ENCODE peak calls at places on chromosome 6, in seven cellular contexts. X, Q, F, B, I, A and S are unnamed samples.

GRCh38 chr6:25279748-25280616 is 808 bp downstream of the CARMIL1 start:
- DNase-seq in X (no peak), Q (no peak), F (no peak), B (no peak), I (no peak), A (no peak), S (no peak)

GRCh38 chr6:118719351-118720124 is 68.1 kb upstream of the CEP85L start:
- DNase-seq in X (no peak), Q (no peak), F (peak), B (no peak), I (no peak), A (no peak), S (no peak)

GRCh38 chr6:51529240-51529639 is 558.2 kb downstream of the PKHD1 start:
- DNase-seq in X (no peak), Q (no peak), F (no peak), B (no peak), I (no peak), A (no peak), S (no peak)

GRCh38 chr6:26223677-26224546 is 136.7 kb downstream of the HFE start:
- DNase-seq in X (no peak), Q (no peak), F (peak), B (peak), I (peak), A (no peak), S (peak)

GRCh38 chr6:10347561-10348327 is 67.1 kb downstream of the TFAP2A start:
- DNase-seq in X (no peak), Q (peak), F (no peak), B (no peak), I (no peak), A (no peak), S (peak)

GRCh38 chr6:36493859-36494258 is 51.1 kb downstream of the KCTD20 start:
- DNase-seq in X (no peak), Q (no peak), F (no peak), B (no peak), I (no peak), A (no peak), S (no peak)

GRCh38 chr6:163813979-163814493 is 399.5 kb downstream of the QKI start:
- DNase-seq in X (no peak), Q (no peak), F (no peak), B (no peak), I (no peak), A (no peak), S (no peak)

GRCh38 chr6:78397537-78397936 is 469.8 kb upstream of the IRAK1BP1 start:
- DNase-seq in X (no peak), Q (no peak), F (no peak), B (no peak), I (no peak), A (no peak), S (no peak)

GRCh38 chr6:41523957-41524633 is 22.1 kb upstream of the FOXP4 start:
- DNase-seq in X (no peak), Q (no peak), F (no peak), B (no peak), I (no peak), A (no peak), S (no peak)

GRCh38 chr6:18053071-18053475 is 65.6 kb upstream of the KIF13A start:
- DNase-seq in X (no peak), Q (no peak), F (no peak), B (peak), I (no peak), A (no peak), S (peak)

GRCh38 chr6:41546475-41546865 is 289 bp downstream of the FOXP4 start:
- DNase-seq in X (no peak), Q (no peak), F (no peak), B (peak), I (no peak), A (no peak), S (no peak)

GRCh38 chr6:33427585-33428218 is 7.8 kb downstream of the SYNGAP1 start:
- DNase-seq in X (peak), Q (no peak), F (peak), B (no peak), I (no peak), A (peak), S (no peak)

GRCh38 chr6:154931741-154932424 is 63.2 kb upstream of the TIAM2 start:
- DNase-seq in X (no peak), Q (no peak), F (no peak), B (peak), I (no peak), A (no peak), S (peak)

GRCh38 chr6:140636237-140636636 is 1261.8 kb upstream of the CITED2 start:
- DNase-seq in X (no peak), Q (no peak), F (no peak), B (no peak), I (no peak), A (no peak), S (no peak)

GRCh38 chr6:123808556-123808955 is 4.9 kb downstream of the NKAIN2 start:
- DNase-seq in X (no peak), Q (no peak), F (no peak), B (no peak), I (no peak), A (no peak), S (no peak)

GRCh38 chr6:23181301-23182110 is 612.1 kb downstream of the HDGFL1 start:
- DNase-seq in X (no peak), Q (no peak), F (no peak), B (no peak), I (no peak), A (no peak), S (no peak)
- TF ChIP-seq CTCF in X (no peak), Q (no peak), F (no peak), B (no peak), I (no peak), A (no peak), S (no peak)

GRCh38 chr6:35259194-35259945 is at the start of gene ZNF76:
- DNase-seq in X (peak), Q (peak), F (peak), B (peak), I (peak), A (peak), S (peak)

GRCh38 chr6:35262596-35262995 is 3.1 kb downstream of the ZNF76 start:
- DNase-seq in X (no peak), Q (no peak), F (no peak), B (peak), I (no peak), A (no peak), S (no peak)

GRCh38 chr6:35258858-35259193 is 709 bp upstream of the ZNF76 start:
- DNase-seq in X (no peak), Q (no peak), F (no peak), B (peak), I (peak), A (no peak), S (no peak)

GRCh38 chr6:35259946-35260626 is 551 bp downstream of the ZNF76 start:
- DNase-seq in X (peak), Q (no peak), F (peak), B (peak), I (no peak), A (peak), S (no peak)

GRCh38 chr6:35260642-35261570 is 1.4 kb downstream of the ZNF76 start:
- DNase-seq in X (no peak), Q (no peak), F (no peak), B (no peak), I (no peak), A (no peak), S (no peak)
- H3K4me3 ChIP-seq in X (peak), Q (peak), F (peak), B (peak), I (peak), A (no peak), S (peak)

GRCh38 chr6:157614026-157614484 is 209.0 kb upstream of the SNX9 start:
- DNase-seq in X (no peak), Q (no peak), F (no peak), B (peak), I (no peak), A (no peak), S (no peak)

GRCh38 chr6:157610451-157610999 is 212.5 kb upstream of the SNX9 start:
- DNase-seq in X (no peak), Q (no peak), F (no peak), B (no peak), I (no peak), A (no peak), S (no peak)

GRCh38 chr6:157611406-157611805 is 211.6 kb upstream of the SNX9 start:
- DNase-seq in X (no peak), Q (no peak), F (no peak), B (no peak), I (no peak), A (no peak), S (no peak)

GRCh38 chr6:157615411-157615763 is 207.7 kb upstream of the SNX9 start:
- DNase-seq in X (no peak), Q (no peak), F (no peak), B (peak), I (no peak), A (no peak), S (no peak)

GRCh38 chr6:157613011-157613522 is 210.0 kb upstream of the SNX9 start:
- DNase-seq in X (no peak), Q (peak), F (no peak), B (peak), I (peak), A (no peak), S (no peak)
- TF ChIP-seq CTCF in X (no peak), Q (no peak), F (no peak), B (no peak), I (no peak), A (no peak), S (no peak)

GRCh38 chr6:149031545-149032317 is 284.9 kb downstream of the UST start:
- DNase-seq in X (no peak), Q (no peak), F (no peak), B (peak), I (peak), A (no peak), S (no peak)
- H3K4me3 ChIP-seq in X (no peak), Q (no peak), F (no peak), B (no peak), I (peak), A (no peak), S (no peak)

DNA sequence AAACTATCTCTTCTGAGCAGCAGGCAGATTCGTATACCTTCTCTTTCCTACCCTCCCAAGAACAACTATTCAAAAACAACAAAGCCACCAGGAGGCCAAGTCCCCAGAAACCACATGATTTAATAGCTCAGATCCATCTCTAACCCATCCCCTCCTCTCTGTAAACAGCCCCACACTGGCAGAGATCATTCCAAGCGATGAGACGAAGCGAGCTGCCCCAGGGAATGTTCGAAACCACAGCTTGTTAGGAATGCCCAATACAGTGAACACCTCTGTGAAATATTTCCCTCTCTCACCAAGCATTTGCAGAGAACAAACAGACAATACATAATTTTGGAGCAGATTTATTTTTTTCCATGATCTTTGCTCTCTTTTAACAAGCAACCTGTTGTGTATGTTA is 231.8 kb downstream of the SOD2 start:
- DNase-seq in X (no peak), Q (no peak), F (no peak), B (no peak), I (peak), A (no peak), S (no peak)
- TF ChIP-seq CTCF in X (no peak), Q (no peak), F (no peak), B (no peak), I (no peak), A (no peak), S (no peak)

GRCh38 chr6:89034586-89035251 is 45.8 kb upstream of the PNRC1 start:
- DNase-seq in X (no peak), Q (no peak), F (no peak), B (peak), I (no peak), A (no peak), S (no peak)

GRCh38 chr6:89037156-89037900 is 43.2 kb upstream of the PNRC1 start:
- DNase-seq in X (no peak), Q (no peak), F (peak), B (no peak), I (no peak), A (no peak), S (no peak)

GRCh38 chr6:89032599-89032998 is 48.0 kb upstream of the PNRC1 start:
- DNase-seq in X (no peak), Q (no peak), F (no peak), B (peak), I (no peak), A (no peak), S (no peak)

DNA sequence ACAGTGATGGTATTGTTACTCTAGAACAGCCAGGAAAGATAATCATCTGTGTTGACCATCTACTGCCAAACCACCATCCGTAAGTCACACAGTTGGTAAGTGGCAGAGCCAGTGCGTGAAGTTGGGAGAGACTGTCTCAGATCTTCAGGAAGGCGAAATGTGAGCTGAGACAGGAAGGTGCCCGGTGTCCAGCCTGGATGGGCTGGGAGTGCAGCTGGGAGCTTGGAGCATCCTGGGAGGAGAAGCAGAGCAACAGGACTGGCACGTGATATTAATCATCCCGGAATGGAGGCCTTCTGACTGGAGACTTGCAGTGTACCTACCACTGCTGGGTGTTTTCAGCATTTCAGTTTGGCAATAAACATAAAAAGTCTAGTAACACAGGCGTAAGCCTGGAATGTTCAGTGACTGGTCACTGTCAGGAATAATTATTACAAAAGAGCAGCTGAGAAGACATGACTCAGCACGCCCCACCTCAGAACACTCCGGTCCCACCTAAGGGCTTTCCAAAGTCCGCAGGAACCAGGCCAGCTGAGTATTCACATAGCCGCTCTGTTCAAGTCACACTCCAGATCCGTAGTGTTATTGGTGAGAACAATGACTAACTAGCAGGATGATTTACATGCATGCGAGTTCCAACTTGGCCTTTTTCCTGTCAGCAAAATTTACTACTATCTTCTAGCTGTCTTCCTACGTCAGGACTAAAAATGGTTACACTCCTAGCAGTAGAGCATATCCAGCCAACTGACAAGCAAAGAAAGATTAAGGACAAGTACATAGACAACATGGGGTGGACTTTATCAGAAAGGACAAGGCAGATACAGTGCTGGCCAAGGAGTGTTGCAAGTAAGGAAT is 45.1 kb upstream of the PNRC1 start:
- DNase-seq in X (peak), Q (peak), F (peak), B (peak), I (peak), A (no peak), S (peak)
- H3K4me3 ChIP-seq in X (no peak), Q (no peak), F (peak), B (no peak), I (peak), A (no peak), S (no peak)